ENCODE peak calls at places on chromosomes 5 and 9, in four cellular contexts. C, T, P and E are unnamed samples. For H3K4me1, the result is how much of the 10 kb centered on the place peaks cover.

GRCh38 chr5:21649969-21650368 is 1203.2 kb downstream of the CDH12 start:
- DNase-seq in P (no peak), C (no peak), T (no peak), E (no peak)

GRCh38 chr9:26170224-26170623 is 492.0 kb upstream of the TUSC1 start:
- DNase-seq in T (no peak), P (no peak), C (no peak), E (no peak)

GRCh38 chr5:175657593-175658271 is at the start of gene HRH2:
- DNase-seq in C (peak), T (no peak), P (no peak), E (no peak)

GRCh38 chr5:64635056-64635686 is 55.1 kb upstream of the SHISAL2B start:
- DNase-seq in P (no peak), T (no peak), C (no peak), E (no peak)

GRCh38 chr5:33834334-33834733 is 57.5 kb downstream of the ADAMTS12 start:
- DNase-seq in C (no peak), T (no peak), P (no peak), E (no peak)

GRCh38 chr5:92552206-92553160 is 1028.5 kb downstream of the NR2F1-AS1 start:
- DNase-seq in T (peak), C (no peak), P (no peak), E (no peak)

GRCh38 chr5:31237159-31237558 is 43.7 kb downstream of the CDH6 start:
- DNase-seq in P (no peak), C (no peak), T (no peak), E (no peak)

GRCh38 chr5:181223041-181223728 is at the start of gene TRIM41:
- DNase-seq in P (peak), C (peak), T (peak), E (peak)

GRCh38 chr9:85501474-85501873 is 240.3 kb downstream of the AGTPBP1 start:
- DNase-seq in P (no peak), C (no peak), T (no peak), E (no peak)

GRCh38 chr5:13350754-13351153 is 593.7 kb downstream of the DNAH5 start:
- DNase-seq in T (no peak), C (no peak), P (no peak), E (no peak)

GRCh38 chr9:2936221-2936620 is 92.3 kb upstream of the PUM3 start:
- DNase-seq in T (no peak), C (no peak), P (no peak), E (no peak)

GRCh38 chr5:172733179-172733973 is 37.6 kb downstream of the DUSP1 start:
- DNase-seq in P (peak), C (peak), T (peak), E (peak)

GRCh38 chr5:157286761-157287211 is 20.9 kb downstream of the CYFIP2 start:
- DNase-seq in P (no peak), C (peak), T (no peak), E (no peak)

GRCh38 chr9:76161103-76161502 is 233.1 kb downstream of the RFK start:
- DNase-seq in T (no peak), P (no peak), C (no peak), E (no peak)

GRCh38 chr9:111349766-111350165 is 19.7 kb upstream of the OR2K2 start:
- DNase-seq in C (no peak), T (no peak), P (no peak), E (no peak)

GRCh38 chr9:89951671-89952070 is 346.9 kb downstream of the GADD45G start:
- DNase-seq in C (no peak), P (no peak), T (no peak), E (no peak)

GRCh38 chr5:152853361-152853760 is 448.3 kb upstream of the NMUR2 start:
- DNase-seq in T (no peak), C (no peak), P (no peak), E (no peak)

GRCh38 chr5:108672639-108673038 is 75.1 kb upstream of the FER start:
- DNase-seq in C (no peak), T (no peak), P (no peak), E (no peak)

GRCh38 chr5:148843510-148844318 is 17.3 kb downstream of the ADRB2 start:
- DNase-seq in C (no peak), T (no peak), P (no peak), E (no peak)

GRCh38 chr5:170632985-170633234 is 129.1 kb downstream of the KCNIP1 start:
- DNase-seq in P (no peak), C (peak), T (no peak), E (peak)

GRCh38 chr5:36607114-36607561 is 732 bp downstream of the SLC1A3 start:
- DNase-seq in T (peak), P (no peak), C (peak), E (no peak)

GRCh38 chr5:54520438-54520846 is 2.9 kb downstream of the SNX18 start:
- DNase-seq in T (no peak), P (no peak), C (no peak), E (no peak)

GRCh38 chr9:34957492-34958410 is at the start of gene PHF24:
- DNase-seq in P (no peak), C (no peak), T (no peak), E (no peak)

GRCh38 chr5:146071171-146071570 is 34.2 kb downstream of the PLAC8L1 start:
- DNase-seq in P (no peak), C (no peak), T (no peak), E (no peak)

GRCh38 chr9:132044176-132044880 is 35.3 kb downstream of the MED27 start:
- DNase-seq in C (no peak), P (no peak), T (no peak), E (no peak)

GRCh38 chr9:132043708-132044107 is 36.0 kb downstream of the MED27 start:
- DNase-seq in T (no peak), P (no peak), C (no peak), E (no peak)

GRCh38 chr9:132049323-132049882 is 30.3 kb downstream of the MED27 start:
- DNase-seq in P (no peak), T (no peak), C (no peak), E (peak)

GRCh38 chr9:132048191-132048590 is 31.5 kb downstream of the MED27 start:
- DNase-seq in P (no peak), T (no peak), C (no peak), E (no peak)

DNA sequence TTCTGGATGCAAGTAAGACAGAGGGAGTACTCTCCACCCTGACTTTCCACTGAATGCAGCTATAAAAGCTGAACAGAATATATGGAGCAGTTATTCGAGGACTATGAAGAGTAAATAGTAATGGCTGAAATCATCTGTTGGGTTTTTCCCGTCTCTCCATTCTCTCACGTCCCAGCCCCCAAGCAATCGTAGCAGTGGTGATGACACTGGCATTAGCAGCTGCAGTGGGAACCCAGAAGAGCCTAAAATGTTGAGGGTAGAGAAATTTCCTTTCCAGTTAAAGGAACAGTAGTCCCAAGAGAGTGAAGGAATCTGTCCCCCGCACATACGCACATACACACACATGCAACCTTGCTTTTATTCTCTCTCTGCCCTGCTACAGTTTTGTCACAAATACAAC is 33.2 kb downstream of the MED27 start:
- DNase-seq in P (no peak), C (no peak), T (no peak), E (no peak)
- H3K4me1 ChIP-seq in P (under half), C (under half), T (under half), E (under half)

DNA sequence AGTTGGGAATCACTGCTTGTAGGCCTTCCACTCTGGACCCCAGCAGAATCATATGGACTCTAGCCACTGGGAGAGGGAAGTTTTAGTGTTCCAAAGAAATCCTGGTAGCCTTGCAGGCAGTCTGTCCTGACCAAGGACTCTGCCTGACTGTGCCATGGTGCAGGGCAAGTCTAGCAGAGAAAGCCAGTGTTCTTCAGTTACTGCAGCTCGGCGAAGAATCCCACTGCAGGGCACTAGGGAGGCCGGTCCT is 20.3 kb upstream of the MATR3 start:
- DNase-seq in P (no peak), T (no peak), C (no peak), E (no peak)
- H3K27ac ChIP-seq in P (peak), T (no peak), C (peak), E (peak)

GRCh38 chr5:134069553-134069952 is 44.9 kb upstream of the TCF7 start:
- DNase-seq in T (no peak), P (no peak), C (no peak), E (no peak)
- H3K4me1 ChIP-seq in T (under half), P (under half), C (under half), E (under half)

GRCh38 chr9:95027914-95028854 is 289.3 kb downstream of the FANCC start:
- DNase-seq in P (no peak), T (no peak), C (no peak), E (no peak)
- H3K27ac ChIP-seq in P (peak), T (no peak), C (peak), E (peak)